ENCODE peak calls at places on chromosomes 7 and 10, in seven cellular contexts. R is thoracic aorta; H is NCI-H2081; I is HFF-Myc; F is effector CD4-positive, alpha-beta T cell; O is effector memory CD8-positive, alpha-beta T cell; U is left ventricle myocardium inferior. W is an unnamed sample.
A peak's percentile ranks its signal among the peaks of the same experiment; 100 is the strongest.

GRCh38 chr7:135650831-135651573 is 11.3 kb upstream of the STMP1 start:
- DNase-seq in O (no peak), R (no peak), H (no peak), F (no peak), U (no peak), I (no peak), W (no peak)

GRCh38 chr10:48594799-48595198 is 10.1 kb downstream of the ARHGAP22 start:
- DNase-seq in F (no peak), I (no peak), U (no peak), O (no peak), H (peak; percentile 68), R (no peak), W (peak; percentile 86)

GRCh38 chr10:4109469-4109868 is 324.5 kb upstream of the KLF6 start:
- DNase-seq in O (no peak), U (no peak), R (no peak), H (no peak), I (no peak), F (no peak), W (no peak)

GRCh38 chr7:25559581-25560367 is 331.5 kb upstream of the NPVF start:
- DNase-seq in I (no peak), R (no peak), U (no peak), F (no peak), H (no peak), O (no peak), W (no peak)

GRCh38 chr10:101001225-101002035 is 1.8 kb downstream of the LZTS2 start:
- DNase-seq in R (peak; percentile 85), H (no peak), O (no peak), F (no peak), I (no peak), U (peak; percentile 91), W (no peak)

GRCh38 chr10:118272090-118272775 is 69.9 kb downstream of the FAM204A start:
- DNase-seq in O (no peak), U (no peak), H (no peak), F (no peak), R (no peak), I (no peak), W (no peak)

GRCh38 chr10:76119515-76119914 is 688.1 kb downstream of the LRMDA start:
- DNase-seq in F (no peak), O (no peak), R (no peak), H (no peak), U (no peak), I (no peak), W (no peak)

GRCh38 chr10:100883322-100883821 is 29.4 kb upstream of the SLF2 start:
- DNase-seq in F (no peak), H (no peak), I (no peak), U (no peak), R (no peak), O (no peak), W (no peak)

GRCh38 chr10:59968705-59969104 is 62.3 kb upstream of the CCDC6 start:
- DNase-seq in R (no peak), O (no peak), I (no peak), F (no peak), H (peak; percentile 37), U (no peak), W (no peak)

GRCh38 chr10:74917481-74918077 is 91.2 kb downstream of the KAT6B start:
- DNase-seq in U (no peak), I (no peak), H (no peak), O (no peak), F (no peak), R (no peak), W (no peak)

GRCh38 chr7:82343-83155 is 109.8 kb upstream of the FAM20C start:
- DNase-seq in O (no peak), F (no peak), H (no peak), R (no peak), I (no peak), U (no peak), W (peak; percentile 22)

GRCh38 chr7:118183254-118183585 is 744 bp upstream of the LSM8 start:
- DNase-seq in H (no peak), U (no peak), R (no peak), I (no peak), O (no peak), F (no peak), W (no peak)

GRCh38 chr7:123499211-123499968 is 35.0 kb downstream of the IQUB start:
- DNase-seq in R (no peak), I (no peak), U (no peak), O (no peak), H (no peak), F (no peak), W (no peak)